ENCODE peak calls at places on chromosomes 16 and 17, in six cellular contexts. One of them, this sample, is unnamed.

GRCh38 chr17:74282587-74283370 is 8.7 kb downstream of the DNAI2 start:
- DNase-seq in mesendoderm: no peak
- DNase-seq in neuronal stem cell: no peak
- DNase-seq in H1: no peak
- DNase-seq in mesenchymal stem cell: no peak
- DNase-seq in H9: no peak
- DNase-seq in this sample: no peak

GRCh38 chr16:11264155-11264832 is 4.8 kb downstream of the TNP2 start:
- DNase-seq in H9: no peak
- DNase-seq in H1: no peak
- DNase-seq in mesenchymal stem cell: no peak
- DNase-seq in neuronal stem cell: no peak
- DNase-seq in mesendoderm: no peak
- DNase-seq in this sample: no peak

GRCh38 chr17:29289852-29290251 is 4.1 kb downstream of the NUFIP2 start:
- DNase-seq in mesendoderm: no peak
- DNase-seq in H9: no peak
- DNase-seq in mesenchymal stem cell: no peak
- DNase-seq in neuronal stem cell: no peak
- DNase-seq in H1: no peak
- DNase-seq in this sample: no peak

GRCh38 chr17:78434455-78435329 is 56.2 kb downstream of the PGS1 start:
- DNase-seq in mesenchymal stem cell: no peak
- DNase-seq in H1: no peak
- DNase-seq in mesendoderm: no peak
- DNase-seq in H9: no peak
- DNase-seq in neuronal stem cell: no peak
- DNase-seq in this sample: no peak

GRCh38 chr17:40331743-40332641 is 23.0 kb downstream of the RARA start:
- DNase-seq in H1: no peak
- DNase-seq in neuronal stem cell: no peak
- DNase-seq in mesenchymal stem cell: no peak
- DNase-seq in H9: no peak
- DNase-seq in mesendoderm: no peak
- DNase-seq in this sample: no peak

GRCh38 chr16:85570213-85570734 is 42.8 kb upstream of the GSE1 start:
- DNase-seq in mesenchymal stem cell: no peak
- DNase-seq in H1: no peak
- DNase-seq in neuronal stem cell: no peak
- DNase-seq in H9: no peak
- DNase-seq in mesendoderm: no peak
- DNase-seq in this sample: no peak

GRCh38 chr16:85413713-85414663 is 199.1 kb upstream of the GSE1 start:
- DNase-seq in neuronal stem cell: no peak
- DNase-seq in mesenchymal stem cell: no peak
- DNase-seq in H9: no peak
- DNase-seq in mesendoderm: no peak
- DNase-seq in H1: peak; percentile 35
- DNase-seq in this sample: no peak

GRCh38 chr17:81043725-81044427 is 8.9 kb downstream of the BAIAP2 start:
- DNase-seq in mesendoderm: peak; percentile 90
- DNase-seq in H9: peak; percentile 83
- DNase-seq in H1: no peak
- DNase-seq in mesenchymal stem cell: peak; percentile 59
- DNase-seq in neuronal stem cell: no peak
- DNase-seq in this sample: no peak

GRCh38 chr16:12295395-12295794 is 318.9 kb downstream of the SNX29 start:
- DNase-seq in H9: no peak
- DNase-seq in mesendoderm: no peak
- DNase-seq in neuronal stem cell: no peak
- DNase-seq in H1: no peak
- DNase-seq in mesenchymal stem cell: no peak
- DNase-seq in this sample: no peak

GRCh38 chr16:8675183-8676159 is 1.1 kb downstream of the ABAT start:
- DNase-seq in neuronal stem cell: no peak
- DNase-seq in mesenchymal stem cell: no peak
- DNase-seq in mesendoderm: no peak
- DNase-seq in H1: no peak
- DNase-seq in H9: no peak
- DNase-seq in this sample: no peak

GRCh38 chr17:32398946-32399345 is 45.4 kb upstream of the PSMD11 start:
- DNase-seq in neuronal stem cell: no peak
- DNase-seq in H9: no peak
- DNase-seq in mesendoderm: no peak
- DNase-seq in H1: no peak
- DNase-seq in mesenchymal stem cell: no peak
- DNase-seq in this sample: no peak

GRCh38 chr17:4789951-4790704 is 1.4 kb downstream of the GLTPD2 start:
- DNase-seq in neuronal stem cell: peak; percentile 83
- DNase-seq in mesenchymal stem cell: peak; percentile 96
- DNase-seq in H9: peak; percentile 81
- DNase-seq in H1: peak; percentile 81
- DNase-seq in mesendoderm: peak; percentile 78
- DNase-seq in this sample: peak; percentile 93
- H3K4ac ChIP-seq in neuronal stem cell: peak overlapping the region; percentile 53
- H3K4ac ChIP-seq in mesenchymal stem cell: peak overlapping the region; percentile 78
- H3K4ac ChIP-seq in H9: no peak overlapping the region
- H3K4ac ChIP-seq in H1: no peak overlapping the region
- H3K4ac ChIP-seq in mesendoderm: no peak overlapping the region
- H3K4ac ChIP-seq in this sample: peak overlapping the region; percentile 22

GRCh38 chr16:86568677-86569623 is 2.3 kb downstream of the FOXC2 start:
- DNase-seq in neuronal stem cell: no peak
- DNase-seq in H9: peak; percentile 31
- DNase-seq in mesendoderm: peak; percentile 19
- DNase-seq in mesenchymal stem cell: no peak
- DNase-seq in H1: no peak
- DNase-seq in this sample: no peak

GRCh38 chr16:86571197-86571915 is 4.7 kb downstream of the FOXC2 start:
- DNase-seq in H9: no peak
- DNase-seq in neuronal stem cell: no peak
- DNase-seq in H1: no peak
- DNase-seq in mesendoderm: peak; percentile 6
- DNase-seq in mesenchymal stem cell: no peak
- DNase-seq in this sample: no peak

GRCh38 chr16:86569843-86570447 is 3.3 kb downstream of the FOXC2 start:
- DNase-seq in mesendoderm: no peak
- DNase-seq in neuronal stem cell: no peak
- DNase-seq in mesenchymal stem cell: no peak
- DNase-seq in H9: no peak
- DNase-seq in H1: no peak
- DNase-seq in this sample: no peak

GRCh38 chr16:86572041-86572521 is 5.5 kb downstream of the FOXC2 start:
- DNase-seq in mesenchymal stem cell: no peak
- DNase-seq in H9: peak; percentile 33
- DNase-seq in H1: no peak
- DNase-seq in mesendoderm: peak; percentile 48
- DNase-seq in neuronal stem cell: no peak
- DNase-seq in this sample: no peak

GRCh38 chr16:86570542-86571196 is 4.0 kb downstream of the FOXC2 start:
- DNase-seq in H1: no peak
- DNase-seq in mesenchymal stem cell: no peak
- DNase-seq in neuronal stem cell: no peak
- DNase-seq in H9: peak; percentile 32
- DNase-seq in mesendoderm: peak; percentile 33
- DNase-seq in this sample: no peak
- H3K9ac ChIP-seq in H1: no peak overlapping the region
- H3K9ac ChIP-seq in mesenchymal stem cell: peak overlapping the region; percentile 88
- H3K9ac ChIP-seq in neuronal stem cell: no peak overlapping the region
- H3K9ac ChIP-seq in H9: no peak overlapping the region
- H3K9ac ChIP-seq in mesendoderm: no peak overlapping the region
- H3K9ac ChIP-seq in this sample: no peak overlapping the region

DNA sequence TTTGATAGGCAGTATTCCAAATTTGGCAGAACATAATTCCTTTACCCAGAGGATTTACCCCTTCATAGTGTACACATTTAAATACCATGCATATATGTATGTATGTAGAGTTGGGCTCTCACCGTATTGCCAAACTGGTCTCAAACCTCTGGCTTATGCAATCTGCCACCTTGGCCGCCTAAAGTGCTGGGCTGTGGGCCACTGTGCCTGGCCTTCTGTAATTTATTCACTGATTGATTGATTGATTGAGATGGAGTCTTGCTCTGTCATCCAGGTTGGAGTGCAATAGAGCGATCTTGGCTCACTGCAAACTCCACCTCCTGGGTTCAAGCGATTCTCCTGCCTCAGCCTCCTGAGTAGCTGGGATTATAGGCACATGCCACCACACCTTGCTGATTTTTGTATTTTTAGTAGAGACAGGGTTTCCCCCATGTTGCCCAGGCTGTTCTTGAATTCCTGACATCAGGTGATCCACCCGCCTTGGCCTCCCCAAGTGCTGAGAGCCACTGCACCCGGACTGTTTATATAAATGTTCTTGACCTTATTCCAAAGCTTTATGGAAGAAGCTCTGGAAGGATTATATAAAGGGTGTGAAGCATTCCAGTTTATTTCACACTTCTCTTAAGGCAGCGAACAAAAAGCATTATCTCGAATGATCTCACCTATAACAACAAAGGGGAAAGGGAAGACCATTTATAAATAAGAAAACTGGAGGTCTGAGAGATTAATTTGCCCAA is 14.8 kb downstream of the GLG1 start:
- DNase-seq in H9: no peak
- DNase-seq in mesenchymal stem cell: no peak
- DNase-seq in mesendoderm: no peak
- DNase-seq in neuronal stem cell: no peak
- DNase-seq in H1: no peak
- DNase-seq in this sample: no peak
- H3K4ac ChIP-seq in H9: no peak overlapping the region
- H3K4ac ChIP-seq in mesenchymal stem cell: no peak overlapping the region
- H3K4ac ChIP-seq in mesendoderm: no peak overlapping the region
- H3K4ac ChIP-seq in neuronal stem cell: no peak overlapping the region
- H3K4ac ChIP-seq in H1: no peak overlapping the region
- H3K4ac ChIP-seq in this sample: no peak overlapping the region

GRCh38 chr16:78605548-78606097 is 506.2 kb downstream of the WWOX start:
- DNase-seq in H9: no peak
- DNase-seq in neuronal stem cell: no peak
- DNase-seq in H1: no peak
- DNase-seq in mesenchymal stem cell: peak; percentile 33
- DNase-seq in mesendoderm: peak; percentile 26
- DNase-seq in this sample: no peak
- H3K9ac ChIP-seq in H9: no peak overlapping the region
- H3K9ac ChIP-seq in neuronal stem cell: no peak overlapping the region
- H3K9ac ChIP-seq in H1: no peak overlapping the region
- H3K9ac ChIP-seq in mesenchymal stem cell: no peak overlapping the region
- H3K9ac ChIP-seq in mesendoderm: no peak overlapping the region
- H3K9ac ChIP-seq in this sample: no peak overlapping the region

GRCh38 chr16:89436362-89436761 is 54.0 kb downstream of the ANKRD11 start:
- DNase-seq in neuronal stem cell: no peak
- DNase-seq in H1: no peak
- DNase-seq in H9: no peak
- DNase-seq in mesendoderm: no peak
- DNase-seq in mesenchymal stem cell: no peak
- DNase-seq in this sample: no peak
- H3K4ac ChIP-seq in neuronal stem cell: no peak overlapping the region
- H3K4ac ChIP-seq in H1: no peak overlapping the region
- H3K4ac ChIP-seq in H9: no peak overlapping the region
- H3K4ac ChIP-seq in mesendoderm: no peak overlapping the region
- H3K4ac ChIP-seq in mesenchymal stem cell: no peak overlapping the region
- H3K4ac ChIP-seq in this sample: no peak overlapping the region

DNA sequence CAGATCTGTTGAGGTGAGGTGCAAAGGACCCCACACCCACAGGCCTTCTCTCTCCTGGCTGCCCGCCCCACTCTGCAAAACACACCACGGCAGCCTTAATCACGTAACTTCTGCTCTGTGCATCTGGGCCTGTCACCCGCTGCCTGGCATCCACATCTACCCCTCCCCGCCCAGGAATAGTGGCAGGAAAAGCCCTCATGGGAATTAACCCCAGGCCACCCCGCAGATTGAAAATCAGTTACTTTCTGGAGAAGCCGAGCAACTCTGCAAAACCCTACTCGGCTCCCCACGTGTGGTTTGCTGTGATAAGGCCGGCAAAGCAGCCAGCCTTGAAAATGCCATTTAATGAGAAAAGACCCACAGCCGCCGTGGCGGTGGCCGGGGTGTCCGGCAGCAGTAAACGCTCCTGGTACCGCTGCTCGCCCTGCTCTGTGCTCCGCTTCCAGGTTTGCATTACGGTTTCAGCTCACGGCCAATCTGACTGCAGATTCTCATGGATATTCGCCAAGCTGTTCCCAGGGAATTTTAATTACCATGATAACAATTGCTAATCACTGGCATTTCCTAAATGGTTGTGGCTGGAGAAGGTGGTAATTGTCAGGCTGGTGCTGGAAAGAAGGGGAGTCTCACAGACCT is 78.0 kb upstream of the DOC2B start:
- DNase-seq in H9: no peak
- DNase-seq in neuronal stem cell: no peak
- DNase-seq in mesenchymal stem cell: no peak
- DNase-seq in H1: peak; percentile 58
- DNase-seq in mesendoderm: peak; percentile 49
- DNase-seq in this sample: no peak
- H3K9ac ChIP-seq in H9: no peak overlapping the region
- H3K9ac ChIP-seq in neuronal stem cell: no peak overlapping the region
- H3K9ac ChIP-seq in mesenchymal stem cell: no peak overlapping the region
- H3K9ac ChIP-seq in H1: no peak overlapping the region
- H3K9ac ChIP-seq in mesendoderm: no peak overlapping the region
- H3K9ac ChIP-seq in this sample: no peak overlapping the region

This sample was measured in IMR-90.